ENCODE peak calls at places on chromosome 15, in seven cellular contexts. N is AG04449, A is T-cell, V is epithelial cell of esophagus, Q is progenitor cell of endocrine pancreas, H is Calu3, Y is NT2/D1. D is an unnamed sample.

GRCh38 chr15:53110999-53111398 is 320.9 kb upstream of the ONECUT1 start:
- DNase-seq in N (no peak), A (no peak), V (no peak), Q (no peak), H (no peak), Y (no peak), D (no peak)

GRCh38 chr15:73022156-73022555 is 30.1 kb upstream of the NEO1 start:
- DNase-seq in N (no peak), A (no peak), V (no peak), Q (no peak), H (no peak), Y (no peak), D (no peak)

GRCh38 chr15:69394556-69395282 is 19.4 kb upstream of the KIF23 start:
- DNase-seq in N (no peak), A (peak), V (peak), Q (peak), H (peak), Y (peak), D (peak)

GRCh38 chr15:93152951-93153350 is 63.9 kb upstream of the RGMA start:
- DNase-seq in N (no peak), A (no peak), V (no peak), Q (no peak), H (no peak), Y (no peak), D (no peak)

GRCh38 chr15:67025719-67026118 is 39.7 kb upstream of the SMAD3 start:
- DNase-seq in N (no peak), A (no peak), V (no peak), Q (no peak), H (peak), Y (no peak), D (peak)

GRCh38 chr15:69060041-69060481 is 45.6 kb downstream of the NOX5 start:
- DNase-seq in N (no peak), A (no peak), V (no peak), Q (no peak), H (no peak), Y (no peak), D (no peak)

GRCh38 chr15:34783986-34784385 is 11.4 kb downstream of the ACTC1 start:
- DNase-seq in N (no peak), A (no peak), V (no peak), Q (no peak), H (no peak), Y (no peak), D (no peak)

GRCh38 chr15:38254065-38254883 is 1.6 kb downstream of the SPRED1 start:
- DNase-seq in N (no peak), A (peak), V (peak), Q (no peak), H (peak), Y (no peak), D (peak)

GRCh38 chr15:70466895-70467529 is 296.3 kb downstream of the UACA start:
- DNase-seq in N (no peak), A (peak), V (peak), Q (peak), H (peak), Y (peak), D (peak)

GRCh38 chr15:25690673-25691543 is 172.2 kb downstream of the ATP10A start:
- DNase-seq in N (peak), A (no peak), V (peak), Q (no peak), H (no peak), Y (no peak), D (peak)

GRCh38 chr15:25797511-25798206 is 65.5 kb downstream of the ATP10A start:
- DNase-seq in N (no peak), A (no peak), V (no peak), Q (no peak), H (no peak), Y (no peak), D (no peak)

GRCh38 chr15:76346666-76347506 is 10.3 kb downstream of the ISL2 start:
- DNase-seq in N (no peak), A (no peak), V (no peak), Q (peak), H (no peak), Y (no peak), D (no peak)

GRCh38 chr15:27249046-27249722 is 278.2 kb downstream of the GABRG3 start:
- DNase-seq in N (no peak), A (no peak), V (no peak), Q (no peak), H (no peak), Y (no peak), D (no peak)

GRCh38 chr15:60752973-60753720 is 274.2 kb upstream of the ICE2 start:
- DNase-seq in N (no peak), A (no peak), V (no peak), Q (no peak), H (no peak), Y (no peak), D (no peak)

GRCh38 chr15:78988361-78988911 is 43.6 kb upstream of the CTSH start:
- DNase-seq in N (peak), A (no peak), V (peak), Q (no peak), H (peak), Y (no peak), D (peak)